ENCODE peak calls at places on chromosomes 11 and 22, in five cellular contexts. One of them, this sample, is unnamed.

GRCh38 chr11:12249590-12250260 is 127.6 kb upstream of the PARVA start:
- DNase-seq in M059J: no peak
- DNase-seq in astrocyte of the cerebellum: no peak
- DNase-seq in left colon: peak
- DNase-seq in activated CD4-positive, alpha-beta memory T cell treated with anti-CD3 and anti-CD28 coated beads for 36 hours: no peak
- DNase-seq in this sample: no peak

GRCh38 chr22:44182591-44183588 is 2.2 kb downstream of the PARVG start:
- DNase-seq in activated CD4-positive, alpha-beta memory T cell treated with anti-CD3 and anti-CD28 coated beads for 36 hours: peak
- DNase-seq in astrocyte of the cerebellum: no peak
- DNase-seq in left colon: peak
- DNase-seq in M059J: no peak
- DNase-seq in this sample: peak

GRCh38 chr22:22045576-22046335 is 63.2 kb upstream of the TOP3B start:
- DNase-seq in left colon: no peak
- DNase-seq in astrocyte of the cerebellum: no peak
- DNase-seq in activated CD4-positive, alpha-beta memory T cell treated with anti-CD3 and anti-CD28 coated beads for 36 hours: no peak
- DNase-seq in M059J: no peak
- DNase-seq in this sample: no peak

GRCh38 chr11:48184452-48184851 is 32.2 kb upstream of the OR4B1 start:
- DNase-seq in activated CD4-positive, alpha-beta memory T cell treated with anti-CD3 and anti-CD28 coated beads for 36 hours: no peak
- DNase-seq in astrocyte of the cerebellum: no peak
- DNase-seq in M059J: no peak
- DNase-seq in left colon: no peak
- DNase-seq in this sample: no peak

GRCh38 chr11:2844996-2845395 is 40.6 kb downstream of the CDKN1C start:
- DNase-seq in left colon: no peak
- DNase-seq in astrocyte of the cerebellum: no peak
- DNase-seq in M059J: no peak
- DNase-seq in activated CD4-positive, alpha-beta memory T cell treated with anti-CD3 and anti-CD28 coated beads for 36 hours: no peak
- DNase-seq in this sample: no peak

GRCh38 chr22:46830001-46830715 is 67.7 kb downstream of the TBC1D22A start:
- DNase-seq in left colon: peak
- DNase-seq in astrocyte of the cerebellum: peak
- DNase-seq in M059J: peak
- DNase-seq in activated CD4-positive, alpha-beta memory T cell treated with anti-CD3 and anti-CD28 coated beads for 36 hours: no peak
- DNase-seq in this sample: no peak

GRCh38 chr11:77959434-77959833 is 35.0 kb downstream of the INTS4 start:
- DNase-seq in M059J: no peak
- DNase-seq in activated CD4-positive, alpha-beta memory T cell treated with anti-CD3 and anti-CD28 coated beads for 36 hours: no peak
- DNase-seq in astrocyte of the cerebellum: no peak
- DNase-seq in left colon: no peak
- DNase-seq in this sample: no peak

GRCh38 chr11:34040571-34040970 is 11.0 kb upstream of the CAPRIN1 start:
- DNase-seq in astrocyte of the cerebellum: no peak
- DNase-seq in M059J: no peak
- DNase-seq in activated CD4-positive, alpha-beta memory T cell treated with anti-CD3 and anti-CD28 coated beads for 36 hours: no peak
- DNase-seq in left colon: no peak
- DNase-seq in this sample: no peak

GRCh38 chr11:71302911-71303310 is 50.5 kb upstream of the SHANK2 start:
- DNase-seq in astrocyte of the cerebellum: no peak
- DNase-seq in activated CD4-positive, alpha-beta memory T cell treated with anti-CD3 and anti-CD28 coated beads for 36 hours: no peak
- DNase-seq in M059J: peak
- DNase-seq in left colon: no peak
- DNase-seq in this sample: no peak

GRCh38 chr11:114027941-114028340 is 31.6 kb upstream of the ZBTB16 start:
- DNase-seq in activated CD4-positive, alpha-beta memory T cell treated with anti-CD3 and anti-CD28 coated beads for 36 hours: no peak
- DNase-seq in astrocyte of the cerebellum: no peak
- DNase-seq in M059J: no peak
- DNase-seq in left colon: no peak
- DNase-seq in this sample: no peak

GRCh38 chr11:95762513-95762912 is 27.1 kb downstream of the FAM76B start:
- DNase-seq in astrocyte of the cerebellum: no peak
- DNase-seq in left colon: no peak
- DNase-seq in M059J: no peak
- DNase-seq in activated CD4-positive, alpha-beta memory T cell treated with anti-CD3 and anti-CD28 coated beads for 36 hours: no peak
- DNase-seq in this sample: no peak

GRCh38 chr11:61848631-61849030 is 20.5 kb downstream of the FADS2 start:
- DNase-seq in astrocyte of the cerebellum: no peak
- DNase-seq in M059J: no peak
- DNase-seq in activated CD4-positive, alpha-beta memory T cell treated with anti-CD3 and anti-CD28 coated beads for 36 hours: no peak
- DNase-seq in left colon: no peak
- DNase-seq in this sample: no peak

GRCh38 chr22:23061471-23062280 is 8.6 kb upstream of the GNAZ start:
- DNase-seq in activated CD4-positive, alpha-beta memory T cell treated with anti-CD3 and anti-CD28 coated beads for 36 hours: peak
- DNase-seq in left colon: no peak
- DNase-seq in astrocyte of the cerebellum: no peak
- DNase-seq in M059J: no peak
- DNase-seq in this sample: no peak

GRCh38 chr11:85685131-85685819 is 720 bp downstream of the CCDC89 start:
- DNase-seq in left colon: peak
- DNase-seq in activated CD4-positive, alpha-beta memory T cell treated with anti-CD3 and anti-CD28 coated beads for 36 hours: no peak
- DNase-seq in astrocyte of the cerebellum: no peak
- DNase-seq in M059J: no peak
- DNase-seq in this sample: no peak

GRCh38 chr22:24758164-24758799 is 16.2 kb downstream of the PIWIL3 start:
- DNase-seq in M059J: peak
- DNase-seq in activated CD4-positive, alpha-beta memory T cell treated with anti-CD3 and anti-CD28 coated beads for 36 hours: peak
- DNase-seq in left colon: peak
- DNase-seq in astrocyte of the cerebellum: peak
- DNase-seq in this sample: peak

GRCh38 chr11:70885721-70886305 is 366.6 kb downstream of the SHANK2 start:
- DNase-seq in M059J: no peak
- DNase-seq in astrocyte of the cerebellum: no peak
- DNase-seq in activated CD4-positive, alpha-beta memory T cell treated with anti-CD3 and anti-CD28 coated beads for 36 hours: no peak
- DNase-seq in left colon: peak
- DNase-seq in this sample: no peak

GRCh38 chr11:3036419-3036818 is 20.8 kb downstream of the CARS1 start:
- DNase-seq in activated CD4-positive, alpha-beta memory T cell treated with anti-CD3 and anti-CD28 coated beads for 36 hours: no peak
- DNase-seq in astrocyte of the cerebellum: no peak
- DNase-seq in M059J: no peak
- DNase-seq in left colon: no peak
- DNase-seq in this sample: no peak

GRCh38 chr11:43774786-43775185 is 94.2 kb downstream of the HSD17B12 start:
- DNase-seq in M059J: no peak
- DNase-seq in activated CD4-positive, alpha-beta memory T cell treated with anti-CD3 and anti-CD28 coated beads for 36 hours: no peak
- DNase-seq in astrocyte of the cerebellum: no peak
- DNase-seq in left colon: no peak
- DNase-seq in this sample: no peak

GRCh38 chr11:35016939-35017338 is 100.5 kb downstream of the PDHX start:
- DNase-seq in left colon: peak
- DNase-seq in astrocyte of the cerebellum: no peak
- DNase-seq in M059J: no peak
- DNase-seq in activated CD4-positive, alpha-beta memory T cell treated with anti-CD3 and anti-CD28 coated beads for 36 hours: no peak
- DNase-seq in this sample: no peak

GRCh38 chr11:35619754-35620640 is 1.7 kb downstream of the FJX1 start:
- DNase-seq in activated CD4-positive, alpha-beta memory T cell treated with anti-CD3 and anti-CD28 coated beads for 36 hours: no peak
- DNase-seq in left colon: peak
- DNase-seq in astrocyte of the cerebellum: no peak
- DNase-seq in M059J: peak
- DNase-seq in this sample: peak

GRCh38 chr11:62534779-62535545 is 11.6 kb downstream of the AHNAK start:
- DNase-seq in astrocyte of the cerebellum: no peak
- DNase-seq in left colon: no peak
- DNase-seq in activated CD4-positive, alpha-beta memory T cell treated with anti-CD3 and anti-CD28 coated beads for 36 hours: no peak
- DNase-seq in M059J: no peak
- DNase-seq in this sample: no peak

GRCh38 chr11:126113515-126113957 is 50.9 kb upstream of the CDON start:
- DNase-seq in astrocyte of the cerebellum: peak
- DNase-seq in left colon: peak
- DNase-seq in activated CD4-positive, alpha-beta memory T cell treated with anti-CD3 and anti-CD28 coated beads for 36 hours: no peak
- DNase-seq in M059J: peak
- DNase-seq in this sample: no peak

GRCh38 chr11:102622258-102622657 is 2.9 kb downstream of the MMP20 start:
- DNase-seq in activated CD4-positive, alpha-beta memory T cell treated with anti-CD3 and anti-CD28 coated beads for 36 hours: no peak
- DNase-seq in astrocyte of the cerebellum: no peak
- DNase-seq in left colon: no peak
- DNase-seq in M059J: no peak
- DNase-seq in this sample: no peak

GRCh38 chr11:72736452-72737069 is 15.6 kb downstream of the ARAP1 start:
- DNase-seq in astrocyte of the cerebellum: no peak
- DNase-seq in activated CD4-positive, alpha-beta memory T cell treated with anti-CD3 and anti-CD28 coated beads for 36 hours: peak
- DNase-seq in left colon: no peak
- DNase-seq in M059J: peak
- DNase-seq in this sample: peak

GRCh38 chr22:45612451-45612901 is 59.2 kb upstream of the ATXN10 start:
- DNase-seq in activated CD4-positive, alpha-beta memory T cell treated with anti-CD3 and anti-CD28 coated beads for 36 hours: peak
- DNase-seq in M059J: peak
- DNase-seq in astrocyte of the cerebellum: peak
- DNase-seq in left colon: no peak
- DNase-seq in this sample: peak

GRCh38 chr22:35310556-35311550 is 11.2 kb downstream of the TOM1 start:
- DNase-seq in astrocyte of the cerebellum: no peak
- DNase-seq in left colon: peak
- DNase-seq in M059J: no peak
- DNase-seq in activated CD4-positive, alpha-beta memory T cell treated with anti-CD3 and anti-CD28 coated beads for 36 hours: peak
- DNase-seq in this sample: no peak

GRCh38 chr22:25452116-25452700 is 112.3 kb upstream of the GRK3 start:
- DNase-seq in M059J: no peak
- DNase-seq in left colon: no peak
- DNase-seq in astrocyte of the cerebellum: no peak
- DNase-seq in activated CD4-positive, alpha-beta memory T cell treated with anti-CD3 and anti-CD28 coated beads for 36 hours: no peak
- DNase-seq in this sample: no peak

GRCh38 chr11:44916797-44917196 is 33.9 kb downstream of the TP53I11 start:
- DNase-seq in astrocyte of the cerebellum: no peak
- DNase-seq in left colon: no peak
- DNase-seq in activated CD4-positive, alpha-beta memory T cell treated with anti-CD3 and anti-CD28 coated beads for 36 hours: no peak
- DNase-seq in M059J: peak
- DNase-seq in this sample: no peak

GRCh38 chr22:40345801-40346177 is 511 bp upstream of the ADSL start:
- DNase-seq in astrocyte of the cerebellum: no peak
- DNase-seq in activated CD4-positive, alpha-beta memory T cell treated with anti-CD3 and anti-CD28 coated beads for 36 hours: peak
- DNase-seq in M059J: peak
- DNase-seq in left colon: peak
- DNase-seq in this sample: peak